ENCODE peak calls at places on chromosomes 16 and 17, in five cellular contexts. Q is uterus; D is progenitor cell of endocrine pancreas; U is CD8-positive, alpha-beta memory T cell; C is pons. Z is an unnamed sample.

GRCh38 chr17:80901319-80901718 is 90.3 kb upstream of the CHMP6 start:
- DNase-seq in Q (no peak), D (no peak), U (no peak), C (no peak), Z (no peak)

GRCh38 chr17:82737981-82738877 is 2.8 kb downstream of the FN3K start:
- DNase-seq in U (no peak), D (no peak), C (peak; percentile 98), Q (peak; percentile 36), Z (no peak)

GRCh38 chr16:73071131-73071940 is 23.4 kb upstream of the ZFHX3 start:
- DNase-seq in D (peak; percentile 30), C (no peak), Q (peak; percentile 53), U (no peak), Z (no peak)

GRCh38 chr16:4661661-4662060 is 31.7 kb upstream of the NUDT16L1 start:
- DNase-seq in U (no peak), Q (no peak), D (no peak), C (peak; percentile 75), Z (no peak)

GRCh38 chr17:80613732-80614071 is 69.1 kb downstream of the RPTOR start:
- DNase-seq in U (no peak), Q (no peak), D (no peak), C (no peak), Z (no peak)

GRCh38 chr17:55691666-55692065 is 31.0 kb downstream of the TMEM100 start:
- DNase-seq in U (no peak), Q (no peak), D (no peak), C (no peak), Z (no peak)

GRCh38 chr17:79926308-79927135 is 87.3 kb upstream of the CBX4 start:
- DNase-seq in U (no peak), C (no peak), Q (no peak), D (no peak), Z (no peak)

GRCh38 chr16:17602678-17603077 is 131.9 kb upstream of the XYLT1 start:
- DNase-seq in U (no peak), Q (no peak), D (no peak), C (no peak), Z (no peak)

GRCh38 chr17:55152236-55152635 is 112.5 kb upstream of the HLF start:
- DNase-seq in D (no peak), C (no peak), U (no peak), Q (no peak), Z (no peak)